ENCODE peak calls at places on chromosomes 6 and 20, in eight cellular contexts. One of them, this sample, is unnamed.
A peak's percentile ranks its signal among the peaks of the same experiment; 100 is the strongest.

GRCh38 chr20:35561268-35561667 is 19.4 kb downstream of the ERGIC3 start:
- DNase-seq in stimulated activated CD8-positive, alpha-beta memory T cell treated with anti-CD3 and anti-CD28 coated beads, Interleukin-4, amount 100 ng/mL, for 24 hours: no peak
- DNase-seq in GM12891: no peak
- DNase-seq in uterus: no peak
- DNase-seq in ELF-1: peak; percentile 87
- DNase-seq in neural crest cell: peak; percentile 34
- DNase-seq in heart right ventricle: no peak
- DNase-seq in left ventricle myocardium inferior: no peak
- DNase-seq in this sample: no peak

GRCh38 chr6:161094904-161095440 is 103.4 kb downstream of the MAP3K4 start:
- DNase-seq in uterus: no peak
- DNase-seq in heart right ventricle: no peak
- DNase-seq in ELF-1: no peak
- DNase-seq in neural crest cell: no peak
- DNase-seq in GM12891: no peak
- DNase-seq in left ventricle myocardium inferior: no peak
- DNase-seq in stimulated activated CD8-positive, alpha-beta memory T cell treated with anti-CD3 and anti-CD28 coated beads, Interleukin-4, amount 100 ng/mL, for 24 hours: no peak
- DNase-seq in this sample: no peak

GRCh38 chr6:88983532-88983931 is 20.1 kb upstream of the RNGTT start:
- DNase-seq in GM12891: no peak
- DNase-seq in ELF-1: peak; percentile 60
- DNase-seq in uterus: no peak
- DNase-seq in stimulated activated CD8-positive, alpha-beta memory T cell treated with anti-CD3 and anti-CD28 coated beads, Interleukin-4, amount 100 ng/mL, for 24 hours: no peak
- DNase-seq in heart right ventricle: no peak
- DNase-seq in neural crest cell: peak; percentile 14
- DNase-seq in left ventricle myocardium inferior: no peak
- DNase-seq in this sample: no peak

GRCh38 chr6:22271044-22271443 is 25.8 kb downstream of the PRL start:
- DNase-seq in neural crest cell: no peak
- DNase-seq in uterus: no peak
- DNase-seq in ELF-1: no peak
- DNase-seq in stimulated activated CD8-positive, alpha-beta memory T cell treated with anti-CD3 and anti-CD28 coated beads, Interleukin-4, amount 100 ng/mL, for 24 hours: no peak
- DNase-seq in GM12891: no peak
- DNase-seq in left ventricle myocardium inferior: no peak
- DNase-seq in heart right ventricle: no peak
- DNase-seq in this sample: no peak

GRCh38 chr6:166618866-166619761 is 7.9 kb downstream of the RPS6KA2 start:
- DNase-seq in stimulated activated CD8-positive, alpha-beta memory T cell treated with anti-CD3 and anti-CD28 coated beads, Interleukin-4, amount 100 ng/mL, for 24 hours: no peak
- DNase-seq in neural crest cell: no peak
- DNase-seq in heart right ventricle: no peak
- DNase-seq in ELF-1: no peak
- DNase-seq in uterus: no peak
- DNase-seq in left ventricle myocardium inferior: no peak
- DNase-seq in GM12891: no peak
- DNase-seq in this sample: no peak

GRCh38 chr6:90044182-90044832 is 150.0 kb downstream of the GJA10 start:
- DNase-seq in GM12891: no peak
- DNase-seq in neural crest cell: no peak
- DNase-seq in stimulated activated CD8-positive, alpha-beta memory T cell treated with anti-CD3 and anti-CD28 coated beads, Interleukin-4, amount 100 ng/mL, for 24 hours: no peak
- DNase-seq in heart right ventricle: no peak
- DNase-seq in left ventricle myocardium inferior: no peak
- DNase-seq in ELF-1: no peak
- DNase-seq in uterus: no peak
- DNase-seq in this sample: no peak

GRCh38 chr20:32432277-32432676 is 74.1 kb downstream of the ASXL1 start:
- DNase-seq in heart right ventricle: no peak
- DNase-seq in stimulated activated CD8-positive, alpha-beta memory T cell treated with anti-CD3 and anti-CD28 coated beads, Interleukin-4, amount 100 ng/mL, for 24 hours: no peak
- DNase-seq in ELF-1: no peak
- DNase-seq in uterus: no peak
- DNase-seq in left ventricle myocardium inferior: no peak
- DNase-seq in neural crest cell: no peak
- DNase-seq in GM12891: no peak
- DNase-seq in this sample: no peak

GRCh38 chr6:169999367-169999766 is 247.9 kb downstream of the ERMARD start:
- DNase-seq in neural crest cell: no peak
- DNase-seq in uterus: no peak
- DNase-seq in GM12891: no peak
- DNase-seq in stimulated activated CD8-positive, alpha-beta memory T cell treated with anti-CD3 and anti-CD28 coated beads, Interleukin-4, amount 100 ng/mL, for 24 hours: no peak
- DNase-seq in left ventricle myocardium inferior: no peak
- DNase-seq in ELF-1: no peak
- DNase-seq in heart right ventricle: no peak
- DNase-seq in this sample: no peak

GRCh38 chr20:48294196-48294595 is 508.9 kb upstream of the SULF2 start:
- DNase-seq in GM12891: no peak
- DNase-seq in uterus: no peak
- DNase-seq in ELF-1: no peak
- DNase-seq in neural crest cell: no peak
- DNase-seq in heart right ventricle: no peak
- DNase-seq in stimulated activated CD8-positive, alpha-beta memory T cell treated with anti-CD3 and anti-CD28 coated beads, Interleukin-4, amount 100 ng/mL, for 24 hours: no peak
- DNase-seq in left ventricle myocardium inferior: no peak
- DNase-seq in this sample: no peak